ENCODE peak calls at places on chromosome 10, in five cellular contexts. K is neuronal stem cell, O is ELR, F is T-helper 17 cell, B is NCI-H748 treated with DMSO at 0.1 percent for 48 hours. W is an unnamed sample.

GRCh38 chr10:43255644-43256431 is 11.0 kb downstream of the RASGEF1A start:
- DNase-seq in K (no peak), O (peak), F (no peak), B (no peak), W (no peak)

GRCh38 chr10:35780970-35781642 is 139.0 kb upstream of the FZD8 start:
- DNase-seq in K (no peak), O (no peak), F (no peak), B (no peak), W (no peak)

GRCh38 chr10:33217854-33218253 is 116.6 kb downstream of the NRP1 start:
- DNase-seq in K (no peak), O (peak), F (no peak), B (no peak), W (no peak)

GRCh38 chr10:21715531-21716195 is 181.6 kb downstream of the MLLT10 start:
- DNase-seq in K (no peak), O (peak), F (no peak), B (no peak), W (no peak)

GRCh38 chr10:78299861-78300453 is 266.3 kb downstream of the RPS24 start:
- DNase-seq in K (no peak), O (no peak), F (no peak), B (no peak), W (no peak)

GRCh38 chr10:70673929-70674559 is 1.7 kb downstream of the ADAMTS14 start:
- DNase-seq in K (no peak), O (no peak), F (no peak), B (no peak), W (no peak)

GRCh38 chr10:49694466-49694865 is 15.0 kb downstream of the C10orf53 start:
- DNase-seq in K (no peak), O (no peak), F (no peak), B (no peak), W (no peak)

GRCh38 chr10:116972136-116972535 is 32.9 kb downstream of the SHTN1 start:
- DNase-seq in K (no peak), O (no peak), F (no peak), B (no peak), W (no peak)

GRCh38 chr10:131937832-131938231 is 37.0 kb downstream of the PPP2R2D start:
- DNase-seq in K (no peak), O (no peak), F (no peak), B (no peak), W (no peak)

GRCh38 chr10:30683496-30683895 is 53.9 kb upstream of the LYZL2 start:
- DNase-seq in K (no peak), O (no peak), F (no peak), B (no peak), W (no peak)

GRCh38 chr10:90179696-90180407 is 478.5 kb downstream of the KIF20B start:
- DNase-seq in K (no peak), O (peak), F (no peak), B (no peak), W (peak)

GRCh38 chr10:24246365-24246764 is 37.4 kb downstream of the KIAA1217 start:
- DNase-seq in K (no peak), O (no peak), F (no peak), B (no peak), W (no peak)

GRCh38 chr10:16887565-16887964 is 70.3 kb upstream of the RSU1 start:
- DNase-seq in K (no peak), O (peak), F (no peak), B (no peak), W (no peak)

GRCh38 chr10:3786295-3786981 is 1.4 kb upstream of the KLF6 start:
- DNase-seq in K (no peak), O (peak), F (no peak), B (no peak), W (no peak)

GRCh38 chr10:93515071-93515962 is 18.9 kb downstream of the CEP55 start:
- DNase-seq in K (no peak), O (no peak), F (no peak), B (no peak), W (peak)

GRCh38 chr10:47104101-47104707 is 193.0 kb downstream of the PTPN20 start:
- DNase-seq in K (no peak), O (no peak), F (no peak), B (no peak), W (no peak)

GRCh38 chr10:29869593-29869992 is 189.8 kb downstream of the JCAD start:
- DNase-seq in K (no peak), O (no peak), F (no peak), B (no peak), W (no peak)

GRCh38 chr10:124007102-124007772 is 86.2 kb downstream of the CHST15 start:
- DNase-seq in K (no peak), O (no peak), F (no peak), B (no peak), W (no peak)

GRCh38 chr10:80414126-80414898 is 6.0 kb downstream of the PRXL2A start:
- DNase-seq in K (no peak), O (no peak), F (no peak), B (peak), W (no peak)